ENCODE peak calls at places on chromosomes 11 and 22, in ten cellular contexts. H, W, A, T, L, G, J, P, C and K are unnamed samples.

GRCh38 chr11:92453055-92453454 is 228.4 kb downstream of the FAT3 start:
- DNase-seq in H (no peak), W (peak; percentile 69), A (no peak), T (no peak), L (peak; percentile 65), G (peak; percentile 33), J (peak; percentile 22), P (no peak), C (no peak), K (no peak)

GRCh38 chr11:10484461-10485180 is 29.6 kb downstream of the AMPD3 start:
- DNase-seq in H (no peak), W (no peak), A (no peak), T (no peak), L (no peak), G (no peak), J (no peak), P (no peak), C (no peak), K (no peak)

GRCh38 chr11:32830413-32830738 is 649 bp downstream of the PRRG4 start:
- DNase-seq in H (no peak), W (peak; percentile 24), A (no peak), T (peak; percentile 15), L (peak; percentile 36), G (peak; percentile 6), J (no peak), P (no peak), C (peak; percentile 34), K (no peak)

GRCh38 chr11:61587541-61587941 is 6.7 kb upstream of the SYT7 start:
- DNase-seq in H (peak; percentile 67), W (peak; percentile 35), A (peak; percentile 31), T (peak; percentile 75), L (peak; percentile 26), G (peak; percentile 33), J (no peak), P (no peak), C (peak; percentile 45), K (peak; percentile 43)

GRCh38 chr11:36404831-36405230 is 105.2 kb downstream of the TRAF6 start:
- DNase-seq in H (no peak), W (no peak), A (no peak), T (no peak), L (no peak), G (peak; percentile 67), J (no peak), P (no peak), C (no peak), K (no peak)

GRCh38 chr11:128779036-128779435 is 85.2 kb downstream of the FLI1 start:
- DNase-seq in H (no peak), W (peak; percentile 16), A (no peak), T (no peak), L (peak; percentile 43), G (no peak), J (no peak), P (no peak), C (no peak), K (no peak)

GRCh38 chr22:19120829-19121630 is 1.2 kb downstream of the DGCR2 start:
- DNase-seq in H (no peak), W (peak; percentile 40), A (no peak), T (peak; percentile 57), L (no peak), G (peak; percentile 48), J (peak; percentile 73), P (peak; percentile 12), C (peak; percentile 83), K (no peak)

GRCh38 chr11:13663631-13664071 is 4.8 kb upstream of the FAR1 start:
- DNase-seq in H (no peak), W (peak; percentile 58), A (no peak), T (no peak), L (peak; percentile 37), G (peak; percentile 64), J (no peak), P (no peak), C (no peak), K (no peak)

GRCh38 chr11:47415949-47416472 is 7.6 kb downstream of the SLC39A13 start:
- DNase-seq in H (peak; percentile 90), W (peak; percentile 95), A (no peak), T (peak; percentile 65), L (peak; percentile 96), G (peak; percentile 98), J (peak; percentile 94), P (no peak), C (peak; percentile 83), K (no peak)

GRCh38 chr22:50698546-50698945 is 25.9 kb downstream of the SHANK3 start:
- DNase-seq in H (peak; percentile 14), W (no peak), A (no peak), T (no peak), L (no peak), G (no peak), J (no peak), P (no peak), C (no peak), K (peak; percentile 1)

GRCh38 chr11:119254239-119254638 is 48.1 kb downstream of the CBL start:
- DNase-seq in H (no peak), W (no peak), A (no peak), T (no peak), L (no peak), G (no peak), J (no peak), P (peak; percentile 17), C (no peak), K (peak; percentile 11)

GRCh38 chr11:2321311-2321683 is 19.5 kb downstream of the TSPAN32 start:
- DNase-seq in H (no peak), W (no peak), A (no peak), T (no peak), L (no peak), G (no peak), J (no peak), P (no peak), C (no peak), K (no peak)

GRCh38 chr11:62273789-62274275 is 3.9 kb downstream of the SCGB2A2 start:
- DNase-seq in H (no peak), W (no peak), A (no peak), T (no peak), L (no peak), G (no peak), J (no peak), P (no peak), C (no peak), K (no peak)

GRCh38 chr22:49400136-49400865 is 427.4 kb downstream of the BRD1 start:
- DNase-seq in H (no peak), W (no peak), A (no peak), T (no peak), L (no peak), G (no peak), J (no peak), P (no peak), C (no peak), K (no peak)

GRCh38 chr11:44989831-44990566 is 39.3 kb upstream of the TP53I11 start:
- DNase-seq in H (peak; percentile 51), W (no peak), A (no peak), T (no peak), L (peak; percentile 62), G (no peak), J (no peak), P (no peak), C (no peak), K (no peak)

GRCh38 chr11:104735013-104735412 is 163.2 kb downstream of the CASP12 start:
- DNase-seq in H (no peak), W (no peak), A (no peak), T (no peak), L (no peak), G (no peak), J (no peak), P (no peak), C (no peak), K (no peak)

GRCh38 chr11:61332266-61332822 is 561 bp downstream of the DDB1 start:
- DNase-seq in H (no peak), W (peak; percentile 21), A (no peak), T (peak; percentile 68), L (peak; percentile 29), G (peak; percentile 43), J (no peak), P (no peak), C (no peak), K (no peak)

GRCh38 chr22:19446603-19447387 is 716 bp downstream of the C22orf39 start:
- DNase-seq in H (no peak), W (peak; percentile 17), A (no peak), T (peak; percentile 84), L (no peak), G (peak; percentile 20), J (peak; percentile 20), P (no peak), C (no peak), K (no peak)

GRCh38 chr11:119218141-119218878 is 12.2 kb downstream of the CBL start:
- DNase-seq in H (no peak), W (peak; percentile 99), A (no peak), T (no peak), L (peak; percentile 65), G (peak; percentile 96), J (peak; percentile 83), P (no peak), C (no peak), K (no peak)

GRCh38 chr11:42329930-42330555 is 870.6 kb upstream of the LRRC4C start:
- DNase-seq in H (no peak), W (peak; percentile 16), A (no peak), T (no peak), L (peak; percentile 77), G (no peak), J (no peak), P (no peak), C (peak; percentile 75), K (no peak)

GRCh38 chr11:93623179-93623578 is 38.3 kb upstream of the CEP295 start:
- DNase-seq in H (no peak), W (no peak), A (no peak), T (peak; percentile 44), L (no peak), G (peak; percentile 71), J (no peak), P (no peak), C (no peak), K (no peak)

GRCh38 chr11:12860827-12861226 is 148.3 kb upstream of the RASSF10 start:
- DNase-seq in H (no peak), W (no peak), A (no peak), T (no peak), L (no peak), G (peak; percentile 46), J (no peak), P (no peak), C (no peak), K (no peak)

GRCh38 chr11:128482512-128483191 is 104.7 kb downstream of the ETS1 start:
- DNase-seq in H (peak; percentile 67), W (peak; percentile 90), A (no peak), T (no peak), L (peak; percentile 92), G (peak; percentile 84), J (no peak), P (peak; percentile 43), C (peak; percentile 64), K (no peak)

GRCh38 chr11:124656759-124657627 is 16.5 kb downstream of the SIAE start:
- DNase-seq in H (no peak), W (no peak), A (no peak), T (peak; percentile 23), L (peak; percentile 30), G (peak; percentile 63), J (no peak), P (no peak), C (no peak), K (no peak)

GRCh38 chr11:30171661-30172060 is 59.2 kb upstream of the FSHB start:
- DNase-seq in H (no peak), W (no peak), A (no peak), T (no peak), L (no peak), G (no peak), J (no peak), P (no peak), C (no peak), K (no peak)

GRCh38 chr11:3234846-3235245 is 2.6 kb upstream of the MRGPRE start:
- DNase-seq in H (no peak), W (no peak), A (no peak), T (no peak), L (no peak), G (no peak), J (no peak), P (no peak), C (no peak), K (no peak)

GRCh38 chr22:35486116-35486631 is 54.5 kb upstream of the RASD2 start:
- DNase-seq in H (no peak), W (no peak), A (no peak), T (no peak), L (no peak), G (no peak), J (no peak), P (no peak), C (no peak), K (no peak)

GRCh38 chr11:117932426-117932825 is 3.2 kb upstream of the TMPRSS13 start:
- DNase-seq in H (no peak), W (no peak), A (no peak), T (no peak), L (no peak), G (no peak), J (no peak), P (no peak), C (no peak), K (no peak)